ENCODE peak calls at places on chromosomes 16 and 17, in ten cellular contexts. Q is HL-60; B is germinal center; W is AG10803; D is DMS 273 treated with DMSO at 0.1 percent for 48 hours; J is GM23248; I is HEK293T; T is dermis microvascular lymphatic vessel endothelial cell; R is activated T-cell treated with anti-CD3 and anti-CD28 coated beads, Interleukin-2, amount 50 U/mL, for 4 hours; H is head of caudate nucleus. C is an unnamed sample.
A peak's percentile ranks its signal among the peaks of the same experiment; 100 is the strongest.

GRCh38 chr17:8488931-8489330 is 53.2 kb downstream of the NDEL1 start:
- DNase-seq in Q (no peak), B (no peak), W (peak; percentile 96), D (no peak), J (peak; percentile 99), I (no peak), T (no peak), R (no peak), H (no peak), C (no peak)

GRCh38 chr17:38706625-38707298 is 1.7 kb downstream of the MLLT6 start:
- DNase-seq in Q (no peak), B (peak; percentile 40), W (no peak), D (no peak), J (peak; percentile 51), I (no peak), T (no peak), R (peak; percentile 54), H (no peak), C (peak; percentile 40)

GRCh38 chr17:79042421-79043190 is 18.6 kb downstream of the C1QTNF1 start:
- DNase-seq in Q (no peak), B (peak; percentile 62), W (peak; percentile 65), D (no peak), J (peak; percentile 82), I (peak; percentile 75), T (no peak), R (peak; percentile 67), H (peak; percentile 71), C (no peak)

GRCh38 chr17:62966426-62967110 is 533 bp downstream of the TANC2 start:
- DNase-seq in Q (peak; percentile 27), B (peak; percentile 6), W (no peak), D (no peak), J (peak; percentile 60), I (peak; percentile 44), T (peak; percentile 25), R (peak; percentile 65), H (peak; percentile 71), C (no peak)

GRCh38 chr16:27242868-27243590 is 25.5 kb downstream of the NSMCE1 start:
- DNase-seq in Q (no peak), B (no peak), W (peak; percentile 81), D (no peak), J (peak; percentile 87), I (no peak), T (peak; percentile 38), R (no peak), H (no peak), C (peak; percentile 65)

GRCh38 chr16:17827313-17827712 is 356.6 kb upstream of the XYLT1 start:
- DNase-seq in Q (no peak), B (no peak), W (peak; percentile 63), D (no peak), J (peak; percentile 63), I (no peak), T (no peak), R (no peak), H (no peak), C (no peak)

GRCh38 chr17:3710951-3711383 is 12.7 kb upstream of the HASPIN start:
- DNase-seq in Q (no peak), B (peak; percentile 87), W (peak; percentile 30), D (no peak), J (peak; percentile 43), I (no peak), T (no peak), R (peak; percentile 63), H (no peak), C (peak; percentile 41)

GRCh38 chr17:60554377-60554788 is 28.3 kb upstream of the APPBP2 start:
- DNase-seq in Q (no peak), B (no peak), W (peak; percentile 98), D (no peak), J (peak; percentile 71), I (no peak), T (no peak), R (no peak), H (no peak), C (no peak)

GRCh38 chr17:63349478-63350000 is 96.6 kb downstream of the CYB561 start:
- DNase-seq in Q (no peak), B (no peak), W (peak; percentile 82), D (no peak), J (peak; percentile 62), I (no peak), T (no peak), R (no peak), H (no peak), C (no peak)

GRCh38 chr16:1924095-1924494 is 5.9 kb upstream of the HS3ST6 start:
- DNase-seq in Q (no peak), B (no peak), W (no peak), D (no peak), J (no peak), I (no peak), T (no peak), R (no peak), H (no peak), C (no peak)

GRCh38 chr16:85267414-85267945 is 155.2 kb upstream of the CIBAR2 start:
- DNase-seq in Q (no peak), B (no peak), W (no peak), D (no peak), J (no peak), I (no peak), T (no peak), R (no peak), H (no peak), C (no peak)

GRCh38 chr16:84917492-84917891 is 93.8 kb downstream of the ZDHHC7 start:
- DNase-seq in Q (no peak), B (no peak), W (no peak), D (no peak), J (no peak), I (no peak), T (no peak), R (no peak), H (no peak), C (no peak)

GRCh38 chr17:38442548-38442947 is 14.3 kb downstream of the ARHGAP23 start:
- DNase-seq in Q (no peak), B (no peak), W (peak; percentile 70), D (no peak), J (peak; percentile 55), I (no peak), T (no peak), R (no peak), H (no peak), C (no peak)

GRCh38 chr17:70848785-70849184 is 679.5 kb downstream of the KCNJ2 start:
- DNase-seq in Q (no peak), B (no peak), W (peak; percentile 58), D (no peak), J (peak; percentile 37), I (no peak), T (no peak), R (no peak), H (no peak), C (no peak)

GRCh38 chr17:49388290-49388640 is 26.2 kb upstream of the ZNF652 start:
- DNase-seq in Q (no peak), B (peak; percentile 50), W (no peak), D (no peak), J (no peak), I (no peak), T (no peak), R (no peak), H (no peak), C (peak; percentile 73)

GRCh38 chr17:16352303-16352837 is 899 bp downstream of the CENPV start:
- DNase-seq in Q (no peak), B (no peak), W (peak; percentile 16), D (no peak), J (peak; percentile 66), I (peak; percentile 55), T (no peak), R (peak; percentile 21), H (peak; percentile 70), C (no peak)

GRCh38 chr17:37742762-37743611 is 1.9 kb downstream of the HNF1B start:
- DNase-seq in Q (no peak), B (peak; percentile 18), W (no peak), D (no peak), J (peak; percentile 29), I (no peak), T (no peak), R (no peak), H (no peak), C (no peak)

GRCh38 chr16:75943705-75944514 is 217.6 kb upstream of the CPHXL start:
- DNase-seq in Q (no peak), B (no peak), W (no peak), D (no peak), J (no peak), I (no peak), T (no peak), R (no peak), H (no peak), C (no peak)

GRCh38 chr17:49715221-49715620 is 7.5 kb upstream of the SLC35B1 start:
- DNase-seq in Q (no peak), B (no peak), W (no peak), D (no peak), J (no peak), I (no peak), T (no peak), R (peak; percentile 20), H (no peak), C (no peak)

GRCh38 chr17:13222931-13223330 is 205.1 kb upstream of the ELAC2 start:
- DNase-seq in Q (no peak), B (no peak), W (no peak), D (peak; percentile 0), J (no peak), I (no peak), T (no peak), R (no peak), H (no peak), C (no peak)

GRCh38 chr17:42522263-42522790 is 13.7 kb upstream of the NAGLU start:
- DNase-seq in Q (no peak), B (no peak), W (no peak), D (no peak), J (no peak), I (no peak), T (no peak), R (no peak), H (no peak), C (no peak)

GRCh38 chr17:58189436-58190146 is 2.9 kb upstream of the EPX start:
- DNase-seq in Q (peak; percentile 27), B (no peak), W (peak; percentile 87), D (no peak), J (peak; percentile 94), I (no peak), T (no peak), R (no peak), H (no peak), C (peak; percentile 4)

GRCh38 chr17:65229596-65229995 is 92.4 kb downstream of the RGS9 start:
- DNase-seq in Q (no peak), B (no peak), W (no peak), D (no peak), J (no peak), I (no peak), T (no peak), R (no peak), H (no peak), C (no peak)

GRCh38 chr17:7927596-7927995 is 2.1 kb downstream of the KCNAB3 start:
- DNase-seq in Q (no peak), B (no peak), W (no peak), D (no peak), J (no peak), I (no peak), T (no peak), R (no peak), H (no peak), C (no peak)

GRCh38 chr17:82020874-82021727 is 1.6 kb downstream of the CENPX start:
- DNase-seq in Q (no peak), B (peak; percentile 48), W (peak; percentile 77), D (peak; percentile 37), J (peak; percentile 86), I (no peak), T (peak; percentile 68), R (peak; percentile 56), H (peak; percentile 83), C (peak; percentile 73)

GRCh38 chr17:64920419-64921172 is 1.3 kb upstream of the LRRC37A3 start:
- DNase-seq in Q (no peak), B (peak; percentile 8), W (no peak), D (no peak), J (peak; percentile 17), I (no peak), T (no peak), R (no peak), H (no peak), C (peak; percentile 14)

GRCh38 chr16:22296225-22297113 is 740 bp upstream of the POLR3E start:
- DNase-seq in Q (no peak), B (peak; percentile 16), W (no peak), D (no peak), J (peak; percentile 39), I (no peak), T (no peak), R (no peak), H (peak; percentile 38), C (peak; percentile 18)

GRCh38 chr16:71407731-71408130 is 34.1 kb downstream of the TLE7 start:
- DNase-seq in Q (no peak), B (no peak), W (no peak), D (no peak), J (no peak), I (no peak), T (no peak), R (no peak), H (no peak), C (no peak)